ENCODE peak calls at places on chromosomes 4 and X, in four cellular contexts. E, O, Q and W are unnamed samples.

GRCh38 chr4:27176400-27176799 is 315.8 kb downstream of the STIM2 start:
- DNase-seq in Q (no peak), E (no peak), O (peak), W (no peak)

GRCh38 chrX:15447985-15448639 is 45.0 kb downstream of the PIR start:
- DNase-seq in Q (no peak), E (no peak), O (no peak), W (no peak)

GRCh38 chrX:94400488-94400887 is 726.5 kb downstream of the FAM133A start:
- DNase-seq in O (peak), Q (no peak), E (peak), W (no peak)

GRCh38 chr4:169791527-169792156 is 33.9 kb upstream of the HPF1 start:
- DNase-seq in E (no peak), Q (no peak), O (peak), W (no peak)

GRCh38 chr4:155509619-155510018 is 132.9 kb upstream of the MAP9 start:
- DNase-seq in O (no peak), Q (no peak), E (no peak), W (no peak)

GRCh38 chrX:56382278-56382677 is 150.1 kb downstream of the KLF8 start:
- DNase-seq in O (no peak), E (no peak), Q (no peak), W (no peak)

GRCh38 chr4:92104506-92104905 is 199.3 kb upstream of the GRID2 start:
- DNase-seq in O (no peak), E (no peak), Q (no peak), W (no peak)

GRCh38 chrX:100410083-100410590 is at the start of gene PCDH19:
- DNase-seq in O (no peak), Q (no peak), E (no peak), W (peak)

GRCh38 chrX:109704563-109704962 is 28.5 kb downstream of the ACSL4 start:
- DNase-seq in E (peak), Q (no peak), O (no peak), W (no peak)

GRCh38 chr4:51870441-51871188 is 27.7 kb downstream of the DCUN1D4 start:
- DNase-seq in O (no peak), E (no peak), Q (no peak), W (no peak)

GRCh38 chr4:156512622-156513021 is 459.0 kb downstream of the PDGFC start:
- DNase-seq in E (no peak), O (no peak), Q (no peak), W (no peak)

GRCh38 chrX:82961129-82961528 is 547.0 kb upstream of the POU3F4 start:
- DNase-seq in Q (no peak), O (no peak), E (no peak), W (no peak)

GRCh38 chrX:103258275-103258674 is 3.3 kb upstream of the TCEAL8 start:
- DNase-seq in E (no peak), Q (no peak), O (no peak), W (no peak)

GRCh38 chr4:121656269-121656641 is 40.5 kb downstream of the ANXA5 start:
- DNase-seq in Q (no peak), O (peak), E (peak), W (no peak)

GRCh38 chr4:128583753-128584712 is 225.5 kb upstream of the JADE1 start:
- DNase-seq in Q (no peak), O (no peak), E (no peak), W (no peak)

GRCh38 chr4:150257338-150257737 is 179.1 kb downstream of the DCLK2 start:
- DNase-seq in E (no peak), Q (no peak), O (no peak), W (no peak)

GRCh38 chr4:86400216-86400615 is 40.4 kb upstream of the MAPK10 start:
- DNase-seq in E (no peak), O (no peak), Q (no peak), W (no peak)

GRCh38 chrX:38275615-38276014 is 51.7 kb downstream of the RPGR start:
- DNase-seq in E (peak), Q (no peak), O (peak), W (no peak)

GRCh38 chrX:39642071-39642470 is 455.7 kb downstream of the BCOR start:
- DNase-seq in O (peak), E (no peak), Q (no peak), W (no peak)

GRCh38 chr4:153643406-153644016 is 40.6 kb upstream of the TLR2 start:
- DNase-seq in E (peak), Q (peak), O (peak), W (peak)

GRCh38 chr4:124997907-124998306 is 285.4 kb upstream of the ANKRD50 start:
- DNase-seq in Q (no peak), E (no peak), O (no peak), W (no peak)

GRCh38 chr4:145130788-145131398 is 32.8 kb downstream of the ABCE1 start:
- DNase-seq in Q (no peak), E (no peak), O (no peak), W (no peak)

GRCh38 chrX:7164174-7164573 is 16.2 kb upstream of the PUDP start:
- DNase-seq in Q (no peak), E (no peak), O (no peak), W (no peak)

GRCh38 chrX:107398115-107398514 is 51.3 kb upstream of the FRMPD3 start:
- DNase-seq in Q (no peak), O (no peak), E (no peak), W (no peak)

GRCh38 chr4:123110685-123111084 is 188.3 kb upstream of the NUDT6 start:
- DNase-seq in Q (no peak), E (no peak), O (no peak), W (no peak)

GRCh38 chr4:54719378-54719777 is 61.6 kb downstream of the KIT start:
- DNase-seq in Q (no peak), E (no peak), O (no peak), W (no peak)

GRCh38 chr4:52728877-52729276 is 22.3 kb downstream of the ERVMER34-1 start:
- DNase-seq in O (no peak), E (no peak), Q (no peak), W (no peak)

GRCh38 chr4:59091376-59092142 is 1981.4 kb upstream of the IGFBP7 start:
- DNase-seq in O (no peak), E (no peak), Q (no peak), W (no peak)

GRCh38 chr4:77176606-77177005 is 19.6 kb downstream of the CCNG2 start:
- DNase-seq in Q (no peak), E (no peak), O (no peak), W (no peak)

GRCh38 chr4:4677825-4678522 is 136.1 kb upstream of the STX18 start:
- DNase-seq in Q (no peak), O (no peak), E (no peak), W (no peak)

GRCh38 chr4:53656421-53656981 is 65.2 kb upstream of the LNX1 start:
- DNase-seq in E (no peak), Q (no peak), O (no peak), W (no peak)

GRCh38 chr4:80362578-80363181 is 27.1 kb downstream of the CFAP299 start:
- DNase-seq in O (peak), Q (peak), E (no peak), W (no peak)

GRCh38 chr4:176886135-176886534 is 93.4 kb upstream of the VEGFC start:
- DNase-seq in Q (no peak), E (no peak), O (no peak), W (no peak)

GRCh38 chrX:27619459-27619858 is 29.3 kb downstream of the DCAF8L2 start:
- DNase-seq in E (no peak), O (no peak), Q (no peak), W (no peak)

GRCh38 chr4:4216668-4217067 is 10.1 kb downstream of the OTOP1 start:
- DNase-seq in Q (no peak), E (no peak), O (no peak), W (no peak)

GRCh38 chr4:30726090-30726668 is 6.0 kb downstream of the PCDH7 start:
- DNase-seq in E (no peak), O (no peak), Q (no peak), W (no peak)

GRCh38 chr4:174394915-174395314 is 111.2 kb downstream of the CEP44 start:
- DNase-seq in Q (no peak), E (no peak), O (no peak), W (no peak)

GRCh38 chrX:51893931-51894696 is 691 bp downstream of the MAGED1 start:
- DNase-seq in E (no peak), Q (no peak), O (no peak), W (no peak)

GRCh38 chrX:10164879-10165278 is 8.1 kb downstream of the CLCN4 start:
- DNase-seq in O (no peak), Q (no peak), E (no peak), W (no peak)
- TF ChIP-seq POLR2A in O (no peak), Q (no peak), E (no peak), W (no peak)

GRCh38 chr4:69832326-69833030 is 27.5 kb downstream of the SULT1E1 start:
- DNase-seq in Q (no peak), O (peak), E (no peak), W (no peak)
- TF ChIP-seq POLR2AphosphoS5 in Q (no peak), O (peak), E (no peak), W (no peak)

DNA sequence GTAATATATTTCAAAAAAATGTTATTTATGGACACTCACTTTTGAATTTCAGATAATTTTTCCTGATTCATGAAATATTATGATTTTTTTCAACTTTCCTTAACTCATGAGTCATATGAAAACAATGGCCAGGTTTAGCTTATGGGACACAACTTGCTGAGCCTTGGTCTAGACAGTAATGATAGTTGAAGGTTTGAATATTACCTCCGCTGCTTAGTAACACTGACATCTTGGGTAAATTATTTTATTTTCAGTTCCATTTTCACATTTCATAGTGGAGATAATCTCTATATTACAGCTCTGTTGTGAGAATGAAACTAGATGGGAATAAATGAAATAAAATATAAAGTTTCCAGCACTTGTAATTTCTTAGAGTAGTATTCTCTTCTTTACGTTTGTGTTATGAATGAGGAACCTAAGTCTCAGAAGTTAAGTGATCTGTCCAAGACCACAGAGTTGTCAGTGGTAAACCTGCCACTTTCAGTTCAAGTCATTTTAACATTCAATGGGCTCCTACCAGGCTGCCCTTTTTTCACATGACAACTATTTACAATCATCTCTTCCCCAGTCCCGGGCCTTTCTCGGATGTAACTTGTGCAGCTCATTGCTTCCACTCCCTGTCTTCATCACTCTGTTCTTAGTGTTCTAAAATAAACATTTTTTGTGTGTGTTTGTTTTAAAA is 46.8 kb upstream of the GC start:
- DNase-seq in E (peak), Q (no peak), O (no peak), W (no peak)
- TF ChIP-seq TAF1 in E (no peak), Q (no peak), O (no peak), W (no peak)

DNA sequence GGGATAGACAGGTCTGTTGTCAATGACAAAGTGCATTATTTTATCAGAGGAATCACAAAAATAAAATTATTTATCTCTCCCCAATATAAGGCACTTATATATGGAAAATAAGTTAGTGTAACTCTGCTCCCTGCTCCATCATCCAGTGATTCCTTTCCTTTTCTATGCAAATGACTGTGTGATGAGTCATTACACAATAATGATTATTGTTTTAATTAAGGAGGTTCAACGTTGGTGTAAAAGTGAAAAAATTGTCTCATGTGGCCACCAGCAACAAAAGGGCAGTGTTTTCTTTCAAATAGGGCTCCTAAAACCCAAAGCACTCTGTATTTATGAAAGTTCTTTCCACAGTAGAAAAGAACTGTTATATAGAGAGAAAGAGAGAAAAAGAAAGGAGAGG is 16.7 kb downstream of the SLC7A11 start:
- DNase-seq in Q (no peak), O (no peak), E (no peak), W (no peak)
- TF ChIP-seq POLR2A in Q (no peak), O (no peak), E (no peak), W (no peak)

DNA sequence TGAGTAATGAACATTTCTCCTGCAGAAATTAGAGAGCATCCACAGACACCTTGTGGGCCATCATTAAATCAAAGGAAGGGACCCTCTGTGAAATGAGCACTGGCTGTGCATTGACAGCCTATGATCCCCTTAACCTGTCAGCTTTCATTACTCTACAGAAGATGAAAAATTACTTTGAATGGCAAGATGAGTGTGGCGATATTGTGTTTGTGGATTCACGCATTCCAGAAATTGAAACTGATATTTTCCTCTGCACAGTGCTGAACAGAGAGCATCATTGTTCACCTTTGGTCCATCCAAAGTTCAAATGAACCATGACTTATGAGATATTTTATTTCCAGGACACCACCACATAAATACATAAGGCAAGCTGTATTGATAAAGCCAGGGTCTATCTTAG is 374.8 kb upstream of the ANXA10 start:
- DNase-seq in Q (no peak), E (no peak), O (no peak), W (no peak)
- TF ChIP-seq POLR2AphosphoS5 in Q (no peak), E (no peak), O (no peak), W (no peak)

DNA sequence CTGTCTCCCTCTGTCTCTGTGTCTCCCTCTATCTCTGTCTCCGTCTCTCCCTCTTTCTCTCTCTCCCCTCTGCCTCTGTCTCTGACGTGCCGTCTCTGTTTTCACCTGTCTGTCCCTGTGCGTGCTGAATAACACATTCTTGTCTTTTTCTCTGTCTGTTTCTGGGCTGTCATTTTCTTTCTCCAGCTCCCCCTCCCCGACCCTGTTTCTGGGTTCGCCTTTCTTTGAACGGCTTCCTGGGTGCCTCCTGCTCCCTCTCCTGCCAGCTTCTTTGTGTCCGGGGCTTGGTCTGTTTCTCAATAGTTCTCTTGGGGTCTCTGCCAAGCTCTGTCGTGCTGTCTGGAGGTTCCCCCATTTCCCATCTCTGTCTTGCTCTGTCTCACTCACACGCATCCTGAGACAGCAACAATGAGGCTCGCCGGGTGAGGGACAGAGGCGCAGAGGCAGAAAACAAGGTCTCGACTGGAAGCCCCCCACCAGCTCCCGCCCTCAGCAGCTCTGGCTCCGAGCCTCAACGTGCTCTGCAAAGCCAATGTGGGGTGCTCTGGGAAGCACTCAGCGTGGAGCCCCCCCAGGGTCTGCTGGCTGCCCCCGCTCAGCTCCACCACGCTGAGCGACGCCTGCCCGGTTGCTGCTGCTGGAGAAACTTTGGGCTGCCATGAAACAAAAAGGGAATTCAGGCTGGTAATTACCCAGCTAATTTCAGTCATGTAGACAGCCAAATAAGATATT is 3.4 kb downstream of the CPLX1 start:
- DNase-seq in E (no peak), O (no peak), Q (no peak), W (no peak)
- TF ChIP-seq TAF1 in E (no peak), O (no peak), Q (no peak), W (no peak)

GRCh38 chr4:105603158-105603557 is 50.7 kb downstream of the ARHGEF38 start:
- DNase-seq in Q (no peak), E (no peak), O (no peak), W (no peak)
- TF ChIP-seq POLR2A in Q (no peak), E (no peak), O (no peak), W (no peak)

DNA sequence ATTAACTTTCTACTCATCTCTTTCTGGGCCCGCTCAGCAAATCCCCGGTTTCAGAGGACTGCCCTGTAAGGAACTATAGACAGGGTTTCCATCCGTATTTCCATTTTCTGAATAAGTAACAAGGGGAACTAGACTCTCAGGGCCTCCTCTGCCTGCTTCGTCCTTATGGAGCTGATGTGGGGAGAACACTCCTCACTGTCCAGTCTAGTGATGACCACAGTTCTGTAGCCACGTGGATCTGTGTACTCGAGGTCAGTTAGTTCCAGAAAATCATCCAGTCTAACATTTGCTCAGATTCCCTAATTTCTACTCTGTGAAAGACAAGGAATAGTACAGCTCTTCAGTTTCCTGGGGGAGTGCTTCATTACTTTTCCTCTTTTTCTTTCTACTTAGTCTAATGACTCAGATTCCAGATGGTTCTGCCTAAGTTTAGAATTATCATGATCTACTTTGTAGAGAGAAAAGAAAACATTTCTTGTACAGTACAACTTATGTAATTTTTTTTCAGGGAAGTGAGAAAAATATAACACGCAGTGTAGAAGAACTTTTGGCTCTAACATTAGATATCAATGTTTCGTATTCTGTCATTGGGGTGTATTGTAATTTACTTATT is 82.6 kb downstream of the SORBS2 start:
- DNase-seq in O (no peak), E (no peak), Q (no peak), W (no peak)
- TF ChIP-seq POLR2AphosphoS5 in O (no peak), E (no peak), Q (no peak), W (no peak)

GRCh38 chr4:15781427-15782095 is 3.4 kb downstream of the CD38 start:
- DNase-seq in Q (no peak), O (no peak), E (peak), W (no peak)

GRCh38 chr4:15778191-15778741 is at the start of gene CD38:
- DNase-seq in O (no peak), E (peak), Q (peak), W (peak)

GRCh38 chr4:15778742-15779231 is 659 bp downstream of the CD38 start:
- DNase-seq in E (no peak), O (no peak), Q (peak), W (peak)

GRCh38 chr4:15779336-15779735 is 1.2 kb downstream of the CD38 start:
- DNase-seq in O (peak), E (no peak), Q (no peak), W (no peak)

DNA sequence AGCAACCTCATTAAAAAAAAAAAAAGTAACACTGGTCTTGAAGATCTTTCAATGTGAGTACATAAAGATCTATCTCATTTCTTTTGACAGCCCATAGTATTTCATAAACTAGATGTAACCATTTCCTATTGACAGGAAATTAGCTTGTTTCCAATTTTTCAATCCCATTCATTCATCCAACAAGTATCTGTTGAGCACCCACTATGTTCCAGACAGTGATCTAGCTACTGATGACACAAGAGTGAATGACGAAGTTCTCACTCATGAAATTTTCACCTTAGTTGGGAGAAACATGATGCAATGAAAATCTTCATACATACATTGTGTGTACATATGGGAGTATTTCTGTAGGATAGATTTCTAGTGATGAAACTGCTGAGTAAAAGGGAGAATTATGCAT is 1.7 kb downstream of the CD38 start:
- DNase-seq in Q (no peak), O (no peak), E (no peak), W (no peak)
- TF ChIP-seq TAF1 in Q (no peak), O (no peak), E (no peak), W (no peak)

GRCh38 chr4:140152760-140153418 is 1.1 kb downstream of the MAML3 start:
- DNase-seq in E (no peak), Q (peak), O (no peak), W (peak)

GRCh38 chr4:140150636-140150885 is 3.4 kb downstream of the MAML3 start:
- DNase-seq in O (no peak), Q (no peak), E (no peak), W (no peak)

GRCh38 chr4:140152015-140152703 is 1.8 kb downstream of the MAML3 start:
- DNase-seq in E (no peak), O (no peak), Q (peak), W (peak)

GRCh38 chr4:140150886-140151699 is 2.9 kb downstream of the MAML3 start:
- DNase-seq in O (no peak), Q (peak), E (no peak), W (peak)

DNA sequence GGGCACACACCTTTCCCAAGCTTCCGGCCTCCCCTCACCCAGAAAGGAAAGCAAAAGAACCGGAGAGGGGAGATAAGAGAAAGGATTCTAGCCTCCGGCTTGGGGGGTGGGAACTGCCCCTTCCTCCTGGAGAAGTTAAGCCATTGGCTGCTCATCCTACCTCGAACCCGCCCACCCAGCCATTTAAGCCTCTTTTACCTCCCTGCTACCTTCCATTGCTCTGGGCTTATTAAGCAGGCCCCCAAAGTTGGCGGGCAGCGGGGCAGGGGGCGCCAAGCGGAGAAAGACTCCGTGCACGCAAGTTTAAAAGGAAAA is 2.3 kb downstream of the MAML3 start:
- DNase-seq in E (no peak), Q (peak), O (peak), W (no peak)
- TF ChIP-seq POLR2A in E (no peak), Q (no peak), O (no peak), W (no peak)